ENCODE peak calls at places on chromosomes 1 and 21, in eight cellular contexts. C is colonic mucosa; G is cardiac muscle cell; Z is mesendoderm; K is effector memory CD4-positive, alpha-beta T cell; H is MM.1S; Y is psoas muscle; R is naive thymus-derived CD4-positive, alpha-beta T cell. L is an unnamed sample.

GRCh38 chr1:119367332-119368124 is 1.1 kb upstream of the HAO2 start:
- DNase-seq in C (no peak), G (peak; percentile 44), Z (peak; percentile 71), K (no peak), H (peak; percentile 16), Y (no peak), R (no peak), L (no peak)

GRCh38 chr1:14602131-14602530 is 3.6 kb downstream of the KAZN start:
- DNase-seq in C (peak; percentile 40), G (peak; percentile 81), Z (no peak), K (no peak), H (no peak), Y (peak; percentile 61), R (no peak), L (peak; percentile 47)

GRCh38 chr1:13663969-13664368 is 36.0 kb upstream of the PRDM2 start:
- DNase-seq in C (no peak), G (no peak), Z (no peak), K (no peak), H (no peak), Y (no peak), R (no peak), L (no peak)

GRCh38 chr1:154717467-154718004 is 109.5 kb upstream of the ADAR start:
- DNase-seq in C (no peak), G (no peak), Z (no peak), K (no peak), H (no peak), Y (no peak), R (no peak), L (no peak)

GRCh38 chr1:246760426-246761347 is 36.5 kb downstream of the SCCPDH start:
- DNase-seq in C (no peak), G (no peak), Z (no peak), K (no peak), H (no peak), Y (no peak), R (no peak), L (no peak)

GRCh38 chr1:208374391-208374941 is 130.3 kb upstream of the PLXNA2 start:
- DNase-seq in C (no peak), G (peak; percentile 91), Z (peak; percentile 97), K (no peak), H (no peak), Y (no peak), R (no peak), L (no peak)

GRCh38 chr1:21238141-21238800 is 52.0 kb downstream of the ECE1 start:
- DNase-seq in C (no peak), G (no peak), Z (peak; percentile 44), K (no peak), H (no peak), Y (no peak), R (no peak), L (no peak)

GRCh38 chr1:47183308-47184089 is 6.3 kb downstream of the PDZK1IP1 start:
- DNase-seq in C (no peak), G (no peak), Z (no peak), K (no peak), H (no peak), Y (no peak), R (no peak), L (no peak)

GRCh38 chr1:223177681-223178080 is 34.6 kb upstream of the TLR5 start:
- DNase-seq in C (peak; percentile 24), G (peak; percentile 50), Z (no peak), K (no peak), H (no peak), Y (no peak), R (no peak), L (no peak)

DNA sequence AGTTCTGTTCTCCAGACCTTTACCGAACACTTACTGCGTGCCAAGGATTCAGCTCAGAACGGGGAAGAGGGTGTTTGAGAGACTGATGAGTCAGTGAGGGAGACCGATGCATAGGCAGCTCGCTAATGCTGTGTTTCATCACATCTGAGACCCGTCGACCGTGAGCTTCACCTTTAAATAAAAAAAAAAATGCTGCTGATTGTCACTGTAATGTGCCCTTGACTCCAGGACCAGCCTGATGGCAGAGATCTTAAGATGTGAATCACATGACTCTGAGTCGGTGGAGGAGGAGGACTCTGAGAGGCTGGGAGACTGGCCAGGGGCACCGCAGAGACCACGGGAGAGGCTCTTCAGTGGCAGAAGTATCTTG is 28.8 kb downstream of the SPSB1 start:
- DNase-seq in C (no peak), G (no peak), Z (peak; percentile 47), K (no peak), H (no peak), Y (no peak), R (no peak), L (no peak)
- H3K27ac ChIP-seq in C (no peak overlapping the region), G (no peak overlapping the region), Z (no peak overlapping the region), K (no peak overlapping the region), H (no peak overlapping the region), Y (no peak overlapping the region), R (no peak overlapping the region), L (no peak overlapping the region)

GRCh38 chr21:46424062-46424591 is 34.6 kb upstream of the DIP2A start:
- DNase-seq in C (no peak), G (no peak), Z (peak; percentile 18), K (no peak), H (no peak), Y (peak; percentile 42), R (peak; percentile 35), L (no peak)
- H3K27ac ChIP-seq in C (no peak overlapping the region), G (no peak overlapping the region), Z (no peak overlapping the region), K (peak overlapping the region; percentile 44), H (no peak overlapping the region), Y (no peak overlapping the region), R (peak overlapping the region; percentile 78), L (no peak overlapping the region)

DNA sequence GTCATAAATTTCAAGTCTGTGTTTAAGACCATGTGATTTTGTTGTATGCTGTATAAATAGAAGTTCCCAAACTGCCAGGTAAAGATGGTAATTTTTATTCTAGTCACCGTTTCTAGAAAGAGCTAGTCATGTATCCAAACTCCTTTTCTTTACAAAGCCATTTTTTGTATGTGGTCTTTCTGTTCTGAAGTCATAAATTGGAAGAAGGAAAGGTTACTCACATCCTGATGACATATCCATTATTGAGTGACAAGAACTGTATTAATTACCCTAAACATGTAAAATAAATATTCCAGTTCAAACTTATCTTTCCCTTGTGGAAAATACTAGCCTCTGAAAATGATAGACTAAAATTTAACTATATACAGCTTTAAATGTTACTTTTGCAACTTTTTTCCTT is 104.7 kb downstream of the POFUT2 start:
- DNase-seq in C (no peak), G (no peak), Z (no peak), K (no peak), H (no peak), Y (no peak), R (no peak), L (no peak)
- H3K27ac ChIP-seq in C (no peak overlapping the region), G (no peak overlapping the region), Z (no peak overlapping the region), K (no peak overlapping the region), H (no peak overlapping the region), Y (no peak overlapping the region), R (no peak overlapping the region), L (no peak overlapping the region)

GRCh38 chr1:8663915-8664331 is 153.5 kb downstream of the RERE start:
- DNase-seq in C (no peak), G (no peak), Z (no peak), K (no peak), H (no peak), Y (no peak), R (no peak), L (no peak)
- H3K27ac ChIP-seq in C (peak overlapping the region; percentile 36), G (no peak overlapping the region), Z (no peak overlapping the region), K (no peak overlapping the region), H (no peak overlapping the region), Y (peak overlapping the region; percentile 94), R (no peak overlapping the region), L (no peak overlapping the region)

DNA sequence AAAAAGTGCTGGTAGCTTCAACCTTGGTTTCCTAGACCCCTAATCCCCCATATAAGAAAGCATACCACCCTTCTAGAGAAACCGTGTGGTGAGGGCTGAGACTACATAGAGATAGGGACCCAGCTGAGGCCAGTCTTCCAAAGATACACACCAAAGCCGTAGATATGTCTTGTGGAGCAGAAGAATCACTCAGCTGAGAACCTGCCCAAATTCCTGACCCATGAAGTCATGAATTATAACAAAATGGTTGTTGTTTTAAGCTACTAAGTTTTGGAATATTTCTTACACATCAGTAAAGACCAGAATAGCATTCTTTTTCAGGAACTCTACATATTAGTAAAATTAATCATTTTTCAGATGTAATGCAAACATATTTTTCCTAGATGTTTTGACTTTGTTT is 3.3 kb upstream of the SNRPE start:
- DNase-seq in C (no peak), G (no peak), Z (peak; percentile 34), K (no peak), H (no peak), Y (no peak), R (no peak), L (no peak)
- H3K27ac ChIP-seq in C (no peak overlapping the region), G (no peak overlapping the region), Z (no peak overlapping the region), K (no peak overlapping the region), H (no peak overlapping the region), Y (no peak overlapping the region), R (no peak overlapping the region), L (no peak overlapping the region)